ENCODE peak calls at places on chromosome 5, in four cellular contexts. One of them, this sample, is unnamed.

GRCh38 chr5:81552844-81553569 is 159.1 kb upstream of the ACOT12 start:
- DNase-seq in K562: no peak
- DNase-seq in HepG2: no peak
- DNase-seq in H1: no peak
- DNase-seq in this sample: no peak

GRCh38 chr5:42887094-42887493 is 75.4 kb upstream of the SELENOP start:
- DNase-seq in K562: no peak
- DNase-seq in HepG2: no peak
- DNase-seq in H1: no peak
- DNase-seq in this sample: no peak

GRCh38 chr5:13941468-13941867 is 3.0 kb downstream of the DNAH5 start:
- DNase-seq in H1: no peak
- DNase-seq in HepG2: no peak
- DNase-seq in K562: no peak
- DNase-seq in this sample: no peak

GRCh38 chr5:168353216-168353957 is 61.9 kb downstream of the WWC1 start:
- DNase-seq in K562: no peak
- DNase-seq in HepG2: no peak
- DNase-seq in H1: no peak
- DNase-seq in this sample: no peak

GRCh38 chr5:61028382-61028781 is 83.4 kb downstream of the NDUFAF2 start:
- DNase-seq in H1: no peak
- DNase-seq in HepG2: no peak
- DNase-seq in K562: no peak
- DNase-seq in this sample: no peak

GRCh38 chr5:84382363-84383295 is 2.1 kb downstream of the EDIL3 start:
- DNase-seq in H1: no peak
- DNase-seq in K562: no peak
- DNase-seq in HepG2: no peak
- DNase-seq in this sample: peak

GRCh38 chr5:56269216-56269927 is 36.2 kb upstream of the ANKRD55 start:
- DNase-seq in H1: no peak
- DNase-seq in K562: peak
- DNase-seq in HepG2: peak
- DNase-seq in this sample: peak

GRCh38 chr5:42131081-42131480 is 206.0 kb downstream of the FBXO4 start:
- DNase-seq in K562: no peak
- DNase-seq in HepG2: no peak
- DNase-seq in H1: no peak
- DNase-seq in this sample: no peak

GRCh38 chr5:180178516-180179398 is 30.3 kb downstream of the RASGEF1C start:
- DNase-seq in HepG2: no peak
- DNase-seq in H1: no peak
- DNase-seq in K562: no peak
- DNase-seq in this sample: no peak

GRCh38 chr5:151581347-151581746 is 9.8 kb downstream of the FAT2 start:
- DNase-seq in K562: no peak
- DNase-seq in HepG2: no peak
- DNase-seq in H1: no peak
- DNase-seq in this sample: no peak

GRCh38 chr5:79236970-79237734 is 1.2 kb downstream of the JMY start:
- DNase-seq in HepG2: peak
- DNase-seq in H1: no peak
- DNase-seq in K562: peak
- DNase-seq in this sample: peak

GRCh38 chr5:178826216-178826615 is 33.5 kb upstream of the ZNF354B start:
- DNase-seq in H1: no peak
- DNase-seq in K562: no peak
- DNase-seq in HepG2: no peak
- DNase-seq in this sample: no peak

GRCh38 chr5:132369471-132370240 is at the start of gene SLC22A5:
- DNase-seq in HepG2: peak
- DNase-seq in K562: peak
- DNase-seq in H1: peak
- DNase-seq in this sample: peak
- TF ChIP-seq RNF2 in HepG2: peak
- TF ChIP-seq RNF2 in K562: no peak
- TF ChIP-seq RNF2 in H1: no peak
- TF ChIP-seq RNF2 in this sample: peak

GRCh38 chr5:36414869-36415282 is 113.2 kb upstream of the RANBP3L start:
- DNase-seq in HepG2: peak
- DNase-seq in K562: peak
- DNase-seq in H1: no peak
- DNase-seq in this sample: no peak
- TF ChIP-seq RNF2 in HepG2: no peak
- TF ChIP-seq RNF2 in K562: no peak
- TF ChIP-seq RNF2 in H1: no peak
- TF ChIP-seq RNF2 in this sample: no peak

GRCh38 chr5:137666901-137667300 is 69.0 kb downstream of the KLHL3 start:
- DNase-seq in HepG2: no peak
- DNase-seq in K562: no peak
- DNase-seq in H1: no peak
- DNase-seq in this sample: no peak

GRCh38 chr5:137667341-137667740 is 68.5 kb downstream of the KLHL3 start:
- DNase-seq in H1: no peak
- DNase-seq in HepG2: no peak
- DNase-seq in K562: no peak
- DNase-seq in this sample: no peak

GRCh38 chr5:137666109-137666850 is 69.6 kb downstream of the KLHL3 start:
- DNase-seq in K562: no peak
- DNase-seq in H1: no peak
- DNase-seq in HepG2: no peak
- DNase-seq in this sample: no peak

GRCh38 chr5:137669796-137670195 is 66.1 kb downstream of the KLHL3 start:
- DNase-seq in K562: no peak
- DNase-seq in HepG2: no peak
- DNase-seq in H1: no peak
- DNase-seq in this sample: no peak

GRCh38 chr5:137668574-137669093 is 67.3 kb downstream of the KLHL3 start:
- DNase-seq in H1: no peak
- DNase-seq in HepG2: no peak
- DNase-seq in K562: no peak
- DNase-seq in this sample: no peak
- TF ChIP-seq RNF2 in H1: no peak
- TF ChIP-seq RNF2 in HepG2: no peak
- TF ChIP-seq RNF2 in K562: no peak
- TF ChIP-seq RNF2 in this sample: no peak

DNA sequence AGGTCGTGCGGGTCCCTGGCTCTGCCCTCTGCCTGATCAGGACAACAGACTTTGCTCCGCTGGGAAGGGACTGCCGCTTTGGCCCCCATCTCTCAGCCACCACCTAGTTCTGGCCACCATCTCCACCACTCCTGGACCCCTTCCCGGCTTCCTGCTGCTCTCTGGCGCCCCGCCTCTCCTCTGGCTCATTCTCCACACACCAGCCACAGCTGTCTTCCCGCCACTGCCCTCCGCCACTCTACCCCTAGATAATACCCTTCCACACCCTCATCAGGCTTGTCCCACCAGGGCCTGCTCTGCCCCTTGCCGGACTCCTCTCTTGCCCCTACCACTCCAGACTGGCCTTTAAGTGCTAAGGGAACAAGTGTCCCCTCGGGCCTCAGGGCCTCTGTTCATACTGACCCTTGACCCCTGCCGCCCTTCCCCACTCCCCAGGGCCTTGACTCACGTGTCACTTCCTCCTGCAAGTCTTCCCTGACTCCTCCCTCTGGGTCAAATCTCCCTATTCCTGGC is 3.0 kb upstream of the CDX1 start:
- DNase-seq in K562: peak
- DNase-seq in HepG2: no peak
- DNase-seq in H1: no peak
- DNase-seq in this sample: no peak
- TF ChIP-seq RNF2 in K562: no peak
- TF ChIP-seq RNF2 in HepG2: no peak
- TF ChIP-seq RNF2 in H1: no peak
- TF ChIP-seq RNF2 in this sample: no peak

DNA sequence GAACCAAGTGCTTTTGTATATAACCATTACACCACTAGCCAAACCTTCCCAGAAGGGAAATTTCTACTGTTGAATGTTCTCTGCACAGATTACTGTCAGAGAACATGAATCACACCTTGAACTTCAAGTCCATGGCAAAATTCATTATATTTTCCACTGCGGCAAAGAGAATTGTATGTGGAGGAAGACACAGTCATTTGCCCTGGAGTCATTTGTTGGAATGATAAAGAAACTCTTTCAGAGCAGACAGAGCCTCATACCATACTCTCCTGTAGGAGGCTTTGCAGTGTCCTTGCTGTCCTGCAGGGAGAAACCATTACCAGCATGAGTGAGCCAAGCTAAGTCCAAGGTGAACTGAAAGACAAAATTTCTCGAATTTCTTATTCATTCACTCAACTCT is 369.0 kb downstream of the ARHGEF28 start:
- DNase-seq in H1: no peak
- DNase-seq in K562: no peak
- DNase-seq in HepG2: no peak
- DNase-seq in this sample: no peak
- TF ChIP-seq RNF2 in H1: no peak
- TF ChIP-seq RNF2 in K562: no peak
- TF ChIP-seq RNF2 in HepG2: no peak
- TF ChIP-seq RNF2 in this sample: no peak

This sample was measured in A549.